ENCODE peak calls at places on chromosomes 5 and 9, in nine cellular contexts. A is effector memory CD4-positive, alpha-beta T cell; Q is upper lobe of right lung; M is astrocyte; T is CD8-positive, alpha-beta T cell; P is PC-9; Z is heart left ventricle; O is upper lobe of left lung; R is hepatocyte. D is an unnamed sample.

GRCh38 chr5:112604741-112605390 is 132.8 kb upstream of the APC start:
- DNase-seq in A (no peak), Q (no peak), M (no peak), T (no peak), P (no peak), Z (no peak), O (no peak), R (peak; percentile 70), D (no peak)

GRCh38 chr9:94973491-94973941 is 247.0 kb downstream of the AOPEP start:
- DNase-seq in A (no peak), Q (no peak), M (peak; percentile 89), T (no peak), P (no peak), Z (no peak), O (no peak), R (no peak), D (no peak)

GRCh38 chr9:118418887-118419620 is 714.9 kb downstream of the TLR4 start:
- DNase-seq in A (no peak), Q (no peak), M (peak; percentile 58), T (no peak), P (peak; percentile 39), Z (no peak), O (no peak), R (peak; percentile 38), D (peak; percentile 86)

GRCh38 chr5:93062548-93062947 is 518.5 kb downstream of the NR2F1-AS1 start:
- DNase-seq in A (no peak), Q (no peak), M (no peak), T (no peak), P (no peak), Z (no peak), O (no peak), R (no peak), D (no peak)

GRCh38 chr5:13735686-13736085 is 208.8 kb downstream of the DNAH5 start:
- DNase-seq in A (no peak), Q (no peak), M (no peak), T (no peak), P (no peak), Z (no peak), O (no peak), R (no peak), D (no peak)

GRCh38 chr5:14143509-14143842 is 334 bp downstream of the TRIO start:
- DNase-seq in A (no peak), Q (no peak), M (no peak), T (no peak), P (no peak), Z (no peak), O (no peak), R (no peak), D (no peak)

GRCh38 chr9:124392855-124393460 is 22.3 kb downstream of the PSMB7 start:
- DNase-seq in A (no peak), Q (no peak), M (peak; percentile 95), T (no peak), P (peak; percentile 99), Z (no peak), O (no peak), R (no peak), D (peak; percentile 88)

GRCh38 chr5:2750026-2750757 is 1.3 kb downstream of the IRX2 start:
- DNase-seq in A (no peak), Q (peak; percentile 76), M (no peak), T (peak; percentile 4), P (no peak), Z (no peak), O (no peak), R (peak; percentile 45), D (peak; percentile 64)

GRCh38 chr9:72952394-72952720 is 496 bp downstream of the ALDH1A1 start:
- DNase-seq in A (no peak), Q (no peak), M (no peak), T (no peak), P (no peak), Z (no peak), O (no peak), R (no peak), D (no peak)

GRCh38 chr9:72951043-72951442 is 1.8 kb downstream of the ALDH1A1 start:
- DNase-seq in A (no peak), Q (no peak), M (no peak), T (no peak), P (no peak), Z (no peak), O (no peak), R (no peak), D (no peak)

GRCh38 chr9:72952914-72953313 is at the start of gene ALDH1A1:
- DNase-seq in A (no peak), Q (no peak), M (no peak), T (no peak), P (no peak), Z (no peak), O (peak; percentile 55), R (peak; percentile 50), D (no peak)

GRCh38 chr9:72949918-72950325 is 2.9 kb downstream of the ALDH1A1 start:
- DNase-seq in A (no peak), Q (no peak), M (no peak), T (no peak), P (no peak), Z (no peak), O (no peak), R (no peak), D (no peak)

GRCh38 chr9:72951520-72952393 is 1.1 kb downstream of the ALDH1A1 start:
- DNase-seq in A (no peak), Q (no peak), M (no peak), T (no peak), P (no peak), Z (no peak), O (no peak), R (no peak), D (no peak)
- H3K4me3 ChIP-seq in A (no peak overlapping the region), Q (peak overlapping the region; percentile 49), M (no peak overlapping the region), T (no peak overlapping the region), P (no peak overlapping the region), Z (peak overlapping the region; percentile 47), O (peak overlapping the region; percentile 50), R (peak overlapping the region; percentile 34), D (no peak overlapping the region)

DNA sequence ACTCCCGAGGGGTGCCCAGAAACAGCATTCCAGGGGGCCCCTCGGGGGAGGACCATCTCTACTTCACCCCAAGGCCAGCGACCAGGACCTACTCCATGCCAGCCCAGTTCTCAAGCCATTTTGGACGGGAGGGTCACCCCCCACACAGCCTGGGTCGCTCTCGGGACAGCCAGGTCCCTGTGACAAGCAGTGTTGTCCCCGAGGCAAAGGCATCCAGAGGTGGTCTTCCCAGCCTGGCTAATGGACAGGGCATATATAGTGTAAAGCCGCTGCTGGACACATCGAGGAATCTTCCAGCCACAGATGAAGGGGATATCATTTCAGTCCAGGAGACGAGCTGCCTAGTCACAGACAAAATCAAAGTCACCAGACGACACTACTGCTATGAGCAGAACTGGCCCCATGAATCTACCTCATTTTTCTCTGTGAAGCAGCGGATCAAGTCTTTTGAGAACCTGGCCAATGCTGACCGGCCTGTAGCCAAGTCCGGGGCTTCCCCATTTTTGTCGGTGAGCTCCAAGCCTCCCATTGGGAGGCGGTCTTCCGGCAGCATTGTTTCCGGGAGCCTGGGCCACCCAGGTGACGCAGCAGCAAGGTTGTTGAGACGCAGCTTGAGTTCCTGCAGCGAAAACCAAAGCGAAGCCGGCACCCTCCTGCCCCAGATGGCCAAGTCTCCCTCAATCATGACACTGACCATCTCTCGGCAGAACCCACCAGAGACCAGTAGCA is 83.9 kb downstream of the GOLPH3 start:
- DNase-seq in A (no peak), Q (peak; percentile 44), M (no peak), T (no peak), P (no peak), Z (no peak), O (no peak), R (no peak), D (no peak)
- H3K27me3 ChIP-seq in A (no peaks in the 10 kb centered on the region), Q (no peaks in the 10 kb centered on the region), M (no peaks in the 10 kb centered on the region), T (no peaks in the 10 kb centered on the region), P (no peaks in the 10 kb centered on the region), Z (no peaks in the 10 kb centered on the region), O (no peaks in the 10 kb centered on the region), R (no peaks in the 10 kb centered on the region), D (no peaks in the 10 kb centered on the region)

GRCh38 chr9:114269023-114269422 is 53.9 kb upstream of the ORM1 start:
- DNase-seq in A (no peak), Q (no peak), M (no peak), T (no peak), P (no peak), Z (no peak), O (no peak), R (no peak), D (no peak)
- H3K36me3 ChIP-seq in A (no peaks in the 10 kb centered on the region), Q (no peaks in the 10 kb centered on the region), M (peaks cover 3% of the 10 kb centered on the region), T (no peaks in the 10 kb centered on the region), P (no peaks in the 10 kb centered on the region), Z (no peaks in the 10 kb centered on the region), O (no peaks in the 10 kb centered on the region), R (no peaks in the 10 kb centered on the region), D (no peaks in the 10 kb centered on the region)

GRCh38 chr9:129695870-129696269 is 30.4 kb downstream of the PRRX2 start:
- DNase-seq in A (no peak), Q (no peak), M (no peak), T (no peak), P (no peak), Z (no peak), O (no peak), R (no peak), D (no peak)

GRCh38 chr9:129701054-129701453 is 35.6 kb downstream of the PRRX2 start:
- DNase-seq in A (no peak), Q (no peak), M (no peak), T (no peak), P (no peak), Z (no peak), O (no peak), R (no peak), D (no peak)

GRCh38 chr9:129696803-129697110 is 31.3 kb downstream of the PRRX2 start:
- DNase-seq in A (no peak), Q (no peak), M (no peak), T (no peak), P (no peak), Z (no peak), O (no peak), R (no peak), D (no peak)

GRCh38 chr9:129697111-129697955 is 31.9 kb downstream of the PRRX2 start:
- DNase-seq in A (no peak), Q (no peak), M (peak; percentile 53), T (peak; percentile 20), P (no peak), Z (peak; percentile 73), O (no peak), R (peak; percentile 87), D (peak; percentile 96)

GRCh38 chr9:129697956-129698757 is 32.7 kb downstream of the PRRX2 start:
- DNase-seq in A (no peak), Q (no peak), M (peak; percentile 12), T (no peak), P (no peak), Z (peak; percentile 77), O (no peak), R (no peak), D (peak; percentile 82)
- H3K4me3 ChIP-seq in A (no peak overlapping the region), Q (peak overlapping the region; percentile 36), M (no peak overlapping the region), T (no peak overlapping the region), P (peak overlapping the region; percentile 66), Z (peak overlapping the region; percentile 41), O (peak overlapping the region; percentile 38), R (no peak overlapping the region), D (peak overlapping the region; percentile 32)

DNA sequence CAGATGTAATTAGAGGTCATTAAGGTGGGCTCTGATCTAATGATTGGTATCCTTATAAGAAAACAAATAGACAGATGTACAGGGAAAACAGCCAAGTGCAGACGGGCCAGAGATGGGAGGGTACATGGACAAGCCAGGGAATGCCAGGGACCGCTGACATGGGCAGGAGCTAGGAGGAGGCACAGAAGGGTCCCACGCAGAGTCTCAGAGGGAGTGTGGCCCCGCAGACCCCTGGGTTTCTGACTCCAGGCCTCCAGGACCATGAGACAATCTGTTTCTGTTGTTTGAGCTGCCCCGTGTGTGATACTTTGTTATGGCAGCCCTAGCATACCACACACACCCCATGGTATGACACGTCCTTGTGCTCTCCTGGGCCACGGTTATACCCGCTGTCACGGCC is 29.1 kb downstream of the GADD45G start:
- DNase-seq in A (no peak), Q (no peak), M (no peak), T (no peak), P (no peak), Z (no peak), O (no peak), R (no peak), D (no peak)
- H3K27me3 ChIP-seq in A (no peaks in the 10 kb centered on the region), Q (no peaks in the 10 kb centered on the region), M (peaks cover 7% of the 10 kb centered on the region), T (no peaks in the 10 kb centered on the region), P (peaks cover 99% of the 10 kb centered on the region), Z (no peaks in the 10 kb centered on the region), O (no peaks in the 10 kb centered on the region), R (no peaks in the 10 kb centered on the region), D (no peaks in the 10 kb centered on the region)